ENCODE peak calls at places on chromosomes 1 and 21, in eight cellular contexts. E is fibroblast of the conjunctiva; F is D721Med; I is retinal pigment epithelial cell; R is GM23248; W is activated CD8-positive, alpha-beta memory T cell treated with anti-CD3 and anti-CD28 coated beads, Interleukin-2, amount 50 U/mL, for 48 hours; T is stimulated activated CD8-positive, alpha-beta memory T cell treated with anti-CD3 and anti-CD28 coated beads, Interleukin-12 subunit alpha, Interleukin-12 subunit beta, amount 100 ng/mL, for 4 hours; H is HepG2. J is an unnamed sample.

GRCh38 chr21:29135481-29135880 is 5.0 kb downstream of the MAP3K7CL start:
- DNase-seq in H (no peak), R (no peak), F (no peak), I (no peak), W (no peak), T (no peak), E (no peak), J (no peak)

GRCh38 chr1:118074101-118074500 is 110.9 kb downstream of the SPAG17 start:
- DNase-seq in W (no peak), R (no peak), E (no peak), F (no peak), T (no peak), I (no peak), H (no peak), J (no peak)

GRCh38 chr21:38841472-38841871 is 35.7 kb downstream of the ETS2 start:
- DNase-seq in H (no peak), I (no peak), R (peak), F (no peak), E (no peak), T (no peak), W (no peak), J (no peak)

GRCh38 chr1:208510192-208510952 is 266.2 kb upstream of the PLXNA2 start:
- DNase-seq in I (no peak), E (peak), R (peak), F (no peak), W (no peak), T (no peak), H (no peak), J (no peak)

GRCh38 chr1:53369761-53370160 is 41.9 kb upstream of the LRP8 start:
- DNase-seq in I (no peak), R (no peak), W (peak), T (no peak), F (no peak), H (no peak), E (no peak), J (no peak)

GRCh38 chr1:27332536-27333281 is 9.1 kb upstream of the SYTL1 start:
- DNase-seq in I (no peak), R (peak), H (no peak), E (no peak), W (peak), F (no peak), T (no peak), J (no peak)

GRCh38 chr1:161013591-161014513 is 7.1 kb downstream of the F11R start:
- DNase-seq in I (no peak), E (peak), H (peak), W (peak), R (peak), F (no peak), T (peak), J (peak)

GRCh38 chr1:55506686-55507577 is 291.8 kb upstream of the USP24 start:
- DNase-seq in H (no peak), W (no peak), I (no peak), E (peak), T (no peak), R (peak), F (no peak), J (no peak)

GRCh38 chr1:17624540-17625256 is 85.2 kb downstream of the ARHGEF10L start:
- DNase-seq in T (no peak), H (no peak), I (peak), E (peak), F (no peak), W (no peak), R (peak), J (peak)

GRCh38 chr21:35232545-35233176 is 183.6 kb upstream of the RUNX1 start:
- DNase-seq in H (peak), R (peak), E (peak), T (no peak), F (no peak), I (peak), W (no peak), J (no peak)

GRCh38 chr1:182450087-182450486 is at the start of gene RGSL1:
- DNase-seq in T (no peak), F (no peak), W (no peak), E (no peak), I (no peak), R (no peak), H (no peak), J (no peak)